ENCODE peak calls at places on chromosomes 16 and 17, in five cellular contexts. F is ovary, U is right lobe of liver, L is K562, A is spleen. B is an unnamed sample.

GRCh38 chr16:87132361-87133014 is 184.7 kb downstream of the C16orf95 start:
- DNase-seq in F (no peak), U (no peak), L (no peak), A (no peak), B (no peak)

GRCh38 chr17:6642592-6642991 is 1.7 kb downstream of the TXNDC17 start:
- DNase-seq in F (no peak), U (no peak), L (no peak), A (no peak), B (no peak)

GRCh38 chr17:53472586-53472985 is 350.1 kb upstream of the KIF2B start:
- DNase-seq in F (no peak), U (no peak), L (no peak), A (no peak), B (no peak)

GRCh38 chr16:77582956-77583355 is 139.4 kb upstream of the NUDT7 start:
- DNase-seq in F (no peak), U (no peak), L (no peak), A (no peak), B (no peak)

GRCh38 chr17:39950871-39951348 is 11.9 kb upstream of the GSDMA start:
- DNase-seq in F (peak), U (peak), L (no peak), A (no peak), B (no peak)

GRCh38 chr17:79939755-79940154 is 95.9 kb downstream of the TBC1D16 start:
- DNase-seq in F (no peak), U (peak), L (no peak), A (peak), B (peak)

GRCh38 chr17:82400830-82401229 is 17.3 kb upstream of the HEXD start:
- DNase-seq in F (no peak), U (no peak), L (no peak), A (peak), B (no peak)

GRCh38 chr16:89612415-89612814 is 1.0 kb upstream of the DPEP1 start:
- DNase-seq in F (no peak), U (no peak), L (no peak), A (no peak), B (no peak)

GRCh38 chr16:48384982-48385271 is 286 bp downstream of the SIAH1 start:
- DNase-seq in F (no peak), U (no peak), L (no peak), A (no peak), B (no peak)

GRCh38 chr16:49563666-49564065 is 190.1 kb downstream of the C16orf78 start:
- DNase-seq in F (no peak), U (no peak), L (no peak), A (no peak), B (no peak)

GRCh38 chr17:34275881-34276280 is 5.9 kb downstream of the CCL7 start:
- DNase-seq in F (no peak), U (no peak), L (no peak), A (no peak), B (no peak)

GRCh38 chr16:83802135-83802534 is 5.6 kb upstream of the HSBP1 start:
- DNase-seq in F (no peak), U (no peak), L (no peak), A (no peak), B (peak)

GRCh38 chr17:38748329-38749221 is at the start of gene PCGF2:
- DNase-seq in F (peak), U (peak), L (peak), A (peak), B (peak)

GRCh38 chr17:45973099-45973838 is 25.8 kb upstream of the STH start:
- DNase-seq in F (no peak), U (no peak), L (no peak), A (peak), B (peak)

GRCh38 chr17:27635275-27635823 is 4.4 kb downstream of the LGALS9 start:
- DNase-seq in F (no peak), U (no peak), L (no peak), A (peak), B (no peak)

GRCh38 chr16:31529398-31530312 is 2.0 kb downstream of the AHSP start:
- DNase-seq in F (peak), U (no peak), L (peak), A (no peak), B (no peak)

GRCh38 chr16:88724855-88725555 is 18.7 kb downstream of the CTU2 start:
- DNase-seq in F (no peak), U (no peak), L (no peak), A (no peak), B (no peak)

GRCh38 chr16:1845985-1846384 is 19.0 kb downstream of the FAHD1 start:
- DNase-seq in F (no peak), U (no peak), L (no peak), A (no peak), B (no peak)

GRCh38 chr17:76074390-76075363 is at the start of gene GALR2:
- DNase-seq in F (no peak), U (no peak), L (peak), A (peak), B (no peak)

GRCh38 chr17:19753661-19754463 is 5.8 kb upstream of the ALDH3A1 start:
- DNase-seq in F (no peak), U (no peak), L (no peak), A (peak), B (no peak)

GRCh38 chr16:49834496-49835009 is 21.4 kb downstream of the ZNF423 start:
- DNase-seq in F (peak), U (no peak), L (no peak), A (no peak), B (no peak)

GRCh38 chr17:78117027-78117981 is 11.3 kb downstream of the TMC6 start:
- DNase-seq in F (peak), U (peak), L (no peak), A (peak), B (no peak)

GRCh38 chr17:48055531-48056245 is 7.5 kb downstream of the NFE2L1 start:
- DNase-seq in F (no peak), U (no peak), L (no peak), A (peak), B (no peak)

GRCh38 chr17:57630736-57631135 is 114.4 kb downstream of the CCDC182 start:
- DNase-seq in F (no peak), U (peak), L (no peak), A (peak), B (no peak)
- TF ChIP-seq POLR2A in F (no peak), U (no peak), L (no peak), A (no peak), B (no peak)

DNA sequence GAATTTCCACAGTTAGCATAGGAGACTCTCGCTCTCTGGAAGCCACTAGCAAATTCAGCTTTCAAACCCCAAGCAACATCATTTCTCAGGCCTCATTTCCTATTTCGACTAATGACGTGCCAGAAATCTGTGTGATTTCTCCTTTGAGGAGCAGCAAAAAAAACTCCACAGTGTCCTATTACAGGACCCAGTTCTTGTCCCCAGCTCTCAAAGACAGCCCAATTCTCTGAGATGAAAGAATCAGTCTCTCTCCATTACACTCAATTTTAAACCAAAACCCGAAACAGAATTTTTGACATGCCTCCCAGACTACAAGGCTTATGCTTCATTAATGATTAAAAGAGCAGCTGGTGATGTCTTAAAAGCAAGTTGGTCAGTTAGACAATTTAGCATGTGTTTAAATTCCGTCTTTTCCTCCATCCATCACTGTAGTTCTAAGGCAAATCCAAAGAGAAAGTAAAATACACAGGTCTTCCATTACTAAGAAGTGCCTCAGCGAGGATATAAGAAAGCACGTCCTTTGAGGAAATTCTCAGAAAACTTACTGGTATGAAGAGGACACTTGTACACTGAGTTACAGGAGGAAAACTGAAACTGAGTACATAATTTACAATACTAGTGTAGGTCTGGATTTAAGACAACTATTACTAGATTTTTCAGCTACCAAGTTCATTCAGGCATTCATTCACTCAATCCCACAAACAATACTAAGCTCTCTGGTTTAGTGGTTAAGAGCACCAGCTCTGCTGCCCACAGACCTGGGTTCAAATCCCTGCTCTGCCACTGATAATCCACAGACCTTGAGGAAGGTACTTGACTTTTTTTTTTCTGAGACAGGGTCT is 12.5 kb downstream of the TOM1L2 start:
- DNase-seq in F (no peak), U (no peak), L (no peak), A (no peak), B (no peak)
- H3K4me3 ChIP-seq in F (no peak), U (no peak), L (no peak), A (no peak), B (no peak)

DNA sequence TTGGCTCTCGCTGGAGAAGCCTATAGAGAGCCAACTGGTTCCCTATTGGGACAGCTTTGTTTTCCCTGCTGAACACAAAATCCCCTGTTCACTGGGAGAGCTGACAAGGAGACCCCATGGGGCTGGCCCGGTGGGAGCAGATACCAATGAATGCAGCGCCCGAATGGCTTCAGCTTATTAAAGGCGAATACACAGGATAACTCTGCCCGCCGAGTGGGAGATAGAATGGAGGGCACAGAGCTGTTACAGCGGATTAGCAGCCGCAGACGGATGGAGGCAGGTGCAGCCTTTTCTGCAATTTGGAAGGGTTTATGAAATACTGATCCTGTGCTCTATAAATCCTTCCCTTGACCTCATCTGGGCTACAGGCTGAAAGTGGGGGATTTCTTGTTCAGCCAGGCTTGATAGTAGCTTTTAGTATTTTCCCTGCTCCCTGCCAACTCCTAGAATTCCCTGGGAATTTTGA is 178.9 kb downstream of the NTN1 start:
- DNase-seq in F (no peak), U (peak), L (no peak), A (peak), B (no peak)
- TF ChIP-seq CTCF in F (no peak), U (no peak), L (no peak), A (no peak), B (no peak)

GRCh38 chr17:8789743-8790142 is 9.4 kb downstream of the MFSD6L start:
- DNase-seq in F (no peak), U (no peak), L (no peak), A (no peak), B (no peak)
- TF ChIP-seq POLR2A in F (no peak), U (no peak), L (no peak), A (no peak), B (no peak)

GRCh38 chr17:49670641-49671040 is 7.3 kb downstream of the SPOP start:
- DNase-seq in F (no peak), U (no peak), L (no peak), A (no peak), B (no peak)
- H3K4me3 ChIP-seq in F (no peak), U (no peak), L (no peak), A (no peak), B (no peak)

DNA sequence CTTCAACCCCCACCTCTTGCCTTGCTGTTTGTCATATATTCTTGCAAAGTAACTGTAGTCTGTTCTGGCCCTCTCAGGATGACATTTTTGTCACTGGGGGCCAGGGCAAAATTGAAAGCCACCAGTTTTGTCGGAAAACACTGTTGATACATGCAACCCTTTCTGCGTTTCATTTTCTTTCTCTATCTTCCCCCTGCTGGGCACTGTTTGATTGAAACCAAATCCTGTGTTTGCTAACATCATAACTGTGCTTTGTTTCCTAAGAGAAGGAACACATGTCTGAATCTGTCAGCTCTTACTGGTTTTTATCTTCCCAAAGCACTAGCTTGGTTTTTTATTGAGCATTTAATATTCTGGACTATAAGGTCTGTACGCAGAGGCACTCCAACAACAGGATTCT is 11.7 kb upstream of the CPPED1 start:
- DNase-seq in F (no peak), U (no peak), L (no peak), A (no peak), B (no peak)
- TF ChIP-seq CTCF in F (no peak), U (peak), L (peak), A (no peak), B (no peak)